ENCODE peak calls at places on chromosomes 1 and 21, in four cellular contexts. C is CD4-positive, alpha-beta T cell; L is CD8-positive, alpha-beta memory T cell; T is right lobe of liver. V is an unnamed sample. For H3K27me3, the result is how much of the 10 kb centered on the place peaks cover.

GRCh38 chr1:110780600-110781484 is 92.1 kb upstream of the CD53 start:
- DNase-seq in C (peak), L (peak), T (peak), V (no peak)

GRCh38 chr21:44983421-44984206 is 43.8 kb downstream of the SLX9 start:
- DNase-seq in C (no peak), L (no peak), T (peak), V (no peak)

GRCh38 chr1:161090617-161091016 is 1.3 kb upstream of the NECTIN4 start:
- DNase-seq in C (no peak), L (no peak), T (no peak), V (no peak)

GRCh38 chr1:211330282-211330936 is 3.8 kb downstream of the TRAF5 start:
- DNase-seq in C (no peak), L (no peak), T (no peak), V (no peak)

GRCh38 chr1:119779869-119780356 is 11.2 kb upstream of the HMGCS2 start:
- DNase-seq in C (no peak), L (no peak), T (peak), V (no peak)

GRCh38 chr1:116453481-116453880 is 80.4 kb downstream of the ATP1A1 start:
- DNase-seq in C (no peak), L (no peak), T (no peak), V (no peak)

GRCh38 chr1:241356519-241357365 is at the start of gene RGS7:
- DNase-seq in C (no peak), L (no peak), T (peak), V (no peak)

GRCh38 chr1:209220048-209220524 is 363.4 kb upstream of the CAMK1G start:
- DNase-seq in C (no peak), L (no peak), T (no peak), V (no peak)

GRCh38 chr1:20847619-20848080 is 60.5 kb upstream of the HP1BP3 start:
- DNase-seq in C (no peak), L (no peak), T (no peak), V (no peak)

GRCh38 chr1:71593523-71593922 is 512.7 kb upstream of the ZRANB2 start:
- DNase-seq in C (no peak), L (no peak), T (no peak), V (no peak)

GRCh38 chr1:24201941-24202440 is 14.9 kb upstream of the IFNLR1 start:
- DNase-seq in C (peak), L (peak), T (peak), V (peak)

GRCh38 chr1:38561110-38561509 is 298.5 kb downstream of the RRAGC start:
- DNase-seq in C (no peak), L (no peak), T (no peak), V (no peak)
- H3K27me3 ChIP-seq in C (under half), L (under half), T (under half), V (under half)

GRCh38 chr1:39691383-39692151 is at the start of gene HPCAL4:
- DNase-seq in C (peak), L (peak), T (peak), V (peak)
- H3K27me3 ChIP-seq in C (under half), L (under half), T (under half), V (under half)

GRCh38 chr1:7101187-7101586 is 315.9 kb downstream of the CAMTA1 start:
- DNase-seq in C (no peak), L (no peak), T (no peak), V (no peak)
- H3K27me3 ChIP-seq in C (under half), L (under half), T (under half), V (under half)

GRCh38 chr1:165441166-165441955 is 3.6 kb downstream of the RXRG start:
- DNase-seq in C (no peak), L (no peak), T (no peak), V (no peak)

GRCh38 chr1:165442653-165443052 is 2.3 kb downstream of the RXRG start:
- DNase-seq in C (no peak), L (no peak), T (no peak), V (no peak)

GRCh38 chr1:165443539-165444289 is 1.2 kb downstream of the RXRG start:
- DNase-seq in C (no peak), L (no peak), T (no peak), V (no peak)

GRCh38 chr1:165439287-165439686 is 5.6 kb downstream of the RXRG start:
- DNase-seq in C (no peak), L (no peak), T (no peak), V (no peak)

GRCh38 chr1:165442053-165442452 is 2.9 kb downstream of the RXRG start:
- DNase-seq in C (no peak), L (no peak), T (no peak), V (no peak)
- H3K27me3 ChIP-seq in C (half or more), L (under half), T (under half), V (under half)

GRCh38 chr1:165117482-165117881 is 239.0 kb downstream of the LMX1A start:
- DNase-seq in C (no peak), L (no peak), T (no peak), V (no peak)
- H3K27me3 ChIP-seq in C (under half), L (under half), T (under half), V (under half)